ENCODE peak calls at places on chromosome X, in six cellular contexts. One of them, this sample, is unnamed.

GRCh38 chrX:23327104-23327503 is 7.5 kb upstream of the PTCHD1 start:
- DNase-seq in brain microvascular endothelial cell: no peak
- DNase-seq in gastrocnemius medialis: no peak
- DNase-seq in thyroid gland: no peak
- DNase-seq in tibial artery: no peak
- DNase-seq in HL-60: no peak
- DNase-seq in this sample: no peak

GRCh38 chrX:69607616-69608015 is 8.3 kb upstream of the EDA start:
- DNase-seq in brain microvascular endothelial cell: no peak
- DNase-seq in thyroid gland: no peak
- DNase-seq in tibial artery: no peak
- DNase-seq in HL-60: no peak
- DNase-seq in gastrocnemius medialis: no peak
- DNase-seq in this sample: no peak

GRCh38 chrX:9847071-9847470 is 60.8 kb downstream of the SHROOM2 start:
- DNase-seq in tibial artery: no peak
- DNase-seq in HL-60: no peak
- DNase-seq in brain microvascular endothelial cell: peak
- DNase-seq in thyroid gland: no peak
- DNase-seq in gastrocnemius medialis: no peak
- DNase-seq in this sample: no peak

GRCh38 chrX:10794203-10794630 is 173.8 kb upstream of the MID1 start:
- DNase-seq in tibial artery: no peak
- DNase-seq in brain microvascular endothelial cell: no peak
- DNase-seq in thyroid gland: no peak
- DNase-seq in HL-60: no peak
- DNase-seq in gastrocnemius medialis: no peak
- DNase-seq in this sample: no peak

GRCh38 chrX:110310000-110310790 is 7.7 kb downstream of the AMMECR1 start:
- DNase-seq in HL-60: no peak
- DNase-seq in gastrocnemius medialis: no peak
- DNase-seq in tibial artery: no peak
- DNase-seq in thyroid gland: no peak
- DNase-seq in brain microvascular endothelial cell: no peak
- DNase-seq in this sample: no peak

GRCh38 chrX:21996872-21997271 is 35.3 kb upstream of the PHEX start:
- DNase-seq in thyroid gland: no peak
- DNase-seq in HL-60: peak
- DNase-seq in gastrocnemius medialis: peak
- DNase-seq in brain microvascular endothelial cell: peak
- DNase-seq in tibial artery: no peak
- DNase-seq in this sample: no peak

GRCh38 chrX:117522725-117523700 is 593.6 kb downstream of the KLHL13 start:
- DNase-seq in tibial artery: no peak
- DNase-seq in gastrocnemius medialis: no peak
- DNase-seq in brain microvascular endothelial cell: no peak
- DNase-seq in thyroid gland: no peak
- DNase-seq in HL-60: no peak
- DNase-seq in this sample: no peak

GRCh38 chrX:22135171-22135711 is 103.1 kb downstream of the PHEX start:
- DNase-seq in HL-60: no peak
- DNase-seq in brain microvascular endothelial cell: peak
- DNase-seq in tibial artery: no peak
- DNase-seq in thyroid gland: peak
- DNase-seq in gastrocnemius medialis: no peak
- DNase-seq in this sample: peak

DNA sequence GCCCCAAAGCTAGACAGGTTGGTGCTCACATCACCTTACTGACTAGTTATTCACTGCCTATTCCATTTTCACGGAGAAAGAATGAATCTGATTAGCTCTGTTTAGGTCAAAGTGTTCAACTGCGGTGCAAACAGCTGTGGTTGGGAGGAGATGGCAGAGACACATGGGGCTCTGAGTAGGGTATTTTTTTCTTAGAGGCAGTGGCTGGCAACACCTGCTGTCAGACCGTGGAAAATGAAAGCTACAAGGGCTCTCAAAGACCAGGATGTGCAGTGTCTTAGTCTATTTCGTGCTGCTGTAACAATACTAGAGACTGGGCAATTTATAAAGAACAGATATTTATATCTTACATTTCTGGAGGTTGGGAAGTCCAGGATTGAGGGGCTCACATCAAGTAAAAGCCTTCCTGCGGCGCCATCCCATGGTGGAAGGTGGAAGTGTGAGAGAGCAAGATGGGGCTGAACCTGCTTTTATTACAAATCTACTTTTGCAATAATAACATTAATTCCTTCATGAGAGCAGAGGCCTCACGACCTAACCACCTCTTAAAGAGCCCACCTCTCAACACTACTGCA is 10.6 kb downstream of the NYX start:
- DNase-seq in thyroid gland: no peak
- DNase-seq in tibial artery: no peak
- DNase-seq in HL-60: no peak
- DNase-seq in brain microvascular endothelial cell: no peak
- DNase-seq in gastrocnemius medialis: no peak
- DNase-seq in this sample: no peak
- TF ChIP-seq CTCF in thyroid gland: no peak
- TF ChIP-seq CTCF in tibial artery: no peak
- TF ChIP-seq CTCF in HL-60: no peak
- TF ChIP-seq CTCF in brain microvascular endothelial cell: peak
- TF ChIP-seq CTCF in gastrocnemius medialis: no peak
- TF ChIP-seq CTCF in this sample: no peak

GRCh38 chrX:118528089-118528753 is 32.6 kb downstream of the DOCK11 start:
- DNase-seq in gastrocnemius medialis: no peak
- DNase-seq in tibial artery: no peak
- DNase-seq in HL-60: no peak
- DNase-seq in brain microvascular endothelial cell: no peak
- DNase-seq in thyroid gland: no peak
- DNase-seq in this sample: no peak
- H3K4me3 ChIP-seq in gastrocnemius medialis: no peak
- H3K4me3 ChIP-seq in tibial artery: no peak
- H3K4me3 ChIP-seq in HL-60: no peak
- H3K4me3 ChIP-seq in brain microvascular endothelial cell: no peak
- H3K4me3 ChIP-seq in thyroid gland: no peak
- H3K4me3 ChIP-seq in this sample: no peak

GRCh38 chrX:103151799-103152198 is 58.9 kb upstream of the NXF3 start:
- DNase-seq in tibial artery: no peak
- DNase-seq in gastrocnemius medialis: no peak
- DNase-seq in brain microvascular endothelial cell: no peak
- DNase-seq in thyroid gland: no peak
- DNase-seq in HL-60: no peak
- DNase-seq in this sample: no peak
- H3K27ac ChIP-seq in tibial artery: no peak
- H3K27ac ChIP-seq in gastrocnemius medialis: no peak
- H3K27ac ChIP-seq in brain microvascular endothelial cell: peak
- H3K27ac ChIP-seq in thyroid gland: no peak
- H3K27ac ChIP-seq in HL-60: peak
- H3K27ac ChIP-seq in this sample: no peak

DNA sequence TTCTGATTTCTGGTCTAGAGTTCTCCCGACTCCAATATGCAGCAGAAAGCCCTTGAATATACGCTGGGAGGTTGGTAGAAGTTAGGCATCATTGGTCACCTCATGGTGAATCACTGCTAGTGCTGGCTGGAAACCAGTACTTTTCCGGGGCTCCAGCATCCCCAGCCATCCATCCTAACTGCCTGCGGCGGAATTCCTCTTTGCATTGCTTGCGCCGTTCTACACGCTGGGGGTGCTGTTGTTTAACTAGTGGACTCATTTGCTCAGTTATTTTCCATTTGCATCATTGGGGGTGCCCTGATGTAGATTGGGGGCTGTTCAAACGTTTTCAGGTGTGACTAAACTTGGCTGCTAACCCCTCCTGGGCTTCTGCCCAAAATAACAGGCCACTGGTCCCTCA is 23.3 kb upstream of the GPR50 start:
- DNase-seq in brain microvascular endothelial cell: peak
- DNase-seq in gastrocnemius medialis: no peak
- DNase-seq in tibial artery: no peak
- DNase-seq in HL-60: no peak
- DNase-seq in thyroid gland: peak
- DNase-seq in this sample: no peak
- TF ChIP-seq CTCF in brain microvascular endothelial cell: peak
- TF ChIP-seq CTCF in gastrocnemius medialis: no peak
- TF ChIP-seq CTCF in tibial artery: no peak
- TF ChIP-seq CTCF in HL-60: no peak
- TF ChIP-seq CTCF in thyroid gland: no peak
- TF ChIP-seq CTCF in this sample: no peak

GRCh38 chrX:46758163-46758955 is 559 bp downstream of the SLC9A7 start:
- DNase-seq in HL-60: no peak
- DNase-seq in tibial artery: no peak
- DNase-seq in gastrocnemius medialis: no peak
- DNase-seq in brain microvascular endothelial cell: no peak
- DNase-seq in thyroid gland: peak
- DNase-seq in this sample: peak

GRCh38 chrX:46758956-46759644 is at the start of gene SLC9A7:
- DNase-seq in HL-60: peak
- DNase-seq in tibial artery: peak
- DNase-seq in brain microvascular endothelial cell: peak
- DNase-seq in thyroid gland: peak
- DNase-seq in gastrocnemius medialis: peak
- DNase-seq in this sample: peak

GRCh38 chrX:46757052-46757451 is 1.9 kb downstream of the SLC9A7 start:
- DNase-seq in thyroid gland: no peak
- DNase-seq in brain microvascular endothelial cell: no peak
- DNase-seq in HL-60: no peak
- DNase-seq in tibial artery: no peak
- DNase-seq in gastrocnemius medialis: no peak
- DNase-seq in this sample: no peak

GRCh38 chrX:46755656-46756055 is 3.3 kb downstream of the SLC9A7 start:
- DNase-seq in brain microvascular endothelial cell: no peak
- DNase-seq in thyroid gland: no peak
- DNase-seq in tibial artery: no peak
- DNase-seq in HL-60: peak
- DNase-seq in gastrocnemius medialis: no peak
- DNase-seq in this sample: no peak

DNA sequence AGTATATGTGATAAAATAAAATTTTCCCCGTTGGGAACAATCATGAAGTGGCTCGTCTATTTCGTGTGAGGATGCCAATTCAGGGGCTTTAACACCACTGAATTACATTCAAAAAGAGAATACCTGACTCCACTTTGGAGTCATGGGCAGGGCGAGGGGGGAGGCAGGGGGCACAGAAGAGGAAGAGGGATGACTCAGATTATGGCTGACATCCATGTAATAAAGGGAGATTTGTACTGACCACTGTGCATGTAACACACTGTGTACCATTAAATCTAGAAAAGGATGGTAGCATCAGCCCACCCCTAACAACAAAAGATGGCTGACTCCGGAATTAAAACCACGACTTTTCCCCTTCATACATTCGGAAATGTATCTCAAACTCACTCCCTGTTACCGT is 1.3 kb downstream of the SLC9A7 start:
- DNase-seq in tibial artery: no peak
- DNase-seq in thyroid gland: no peak
- DNase-seq in HL-60: no peak
- DNase-seq in brain microvascular endothelial cell: no peak
- DNase-seq in gastrocnemius medialis: no peak
- DNase-seq in this sample: no peak
- H3K4me3 ChIP-seq in tibial artery: no peak
- H3K4me3 ChIP-seq in thyroid gland: no peak
- H3K4me3 ChIP-seq in HL-60: peak
- H3K4me3 ChIP-seq in brain microvascular endothelial cell: peak
- H3K4me3 ChIP-seq in gastrocnemius medialis: no peak
- H3K4me3 ChIP-seq in this sample: no peak

DNA sequence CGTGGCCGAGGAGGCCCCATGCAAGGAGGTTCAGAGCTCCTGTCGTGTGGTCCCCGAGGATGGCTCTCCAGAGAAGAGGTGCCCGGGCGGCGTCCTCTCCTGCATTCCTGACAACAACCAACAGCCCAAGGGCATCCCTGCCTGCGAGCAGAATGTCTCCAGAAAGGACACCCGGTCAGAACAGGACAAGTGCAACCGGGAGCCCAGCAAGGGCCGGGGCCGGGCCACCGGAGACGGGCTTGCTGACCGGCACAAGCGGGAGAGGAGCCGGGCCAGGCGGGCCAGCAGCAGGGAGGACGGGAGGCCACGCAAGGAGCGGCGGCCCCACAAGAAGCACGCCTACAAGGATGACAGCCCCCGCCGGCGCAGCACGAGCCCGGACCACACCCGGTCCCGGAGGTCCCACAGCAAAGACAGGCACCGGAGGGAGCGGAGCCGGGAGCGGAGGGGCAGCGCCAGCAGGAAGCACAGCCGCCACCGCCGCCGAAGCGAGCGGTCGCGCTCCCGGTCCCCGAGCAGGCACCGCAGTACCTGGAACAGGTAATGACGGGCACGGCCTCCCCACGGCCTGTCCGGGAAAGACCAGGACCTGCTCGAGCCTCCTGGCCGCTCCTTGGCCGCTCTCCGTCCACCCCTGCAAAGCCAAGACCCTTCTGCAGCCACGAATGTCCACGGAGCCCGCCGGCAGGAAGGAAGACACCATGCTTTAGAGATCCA is 9.8 kb downstream of the AKAP17A start:
- DNase-seq in HL-60: no peak
- DNase-seq in brain microvascular endothelial cell: no peak
- DNase-seq in gastrocnemius medialis: no peak
- DNase-seq in thyroid gland: no peak
- DNase-seq in tibial artery: peak
- DNase-seq in this sample: peak
- H3K27ac ChIP-seq in HL-60: no peak
- H3K27ac ChIP-seq in brain microvascular endothelial cell: no peak
- H3K27ac ChIP-seq in gastrocnemius medialis: no peak
- H3K27ac ChIP-seq in thyroid gland: no peak
- H3K27ac ChIP-seq in tibial artery: no peak
- H3K27ac ChIP-seq in this sample: no peak

GRCh38 chrX:2874222-2875135 is 45.7 kb downstream of the GYG2 start:
- DNase-seq in tibial artery: no peak
- DNase-seq in HL-60: no peak
- DNase-seq in gastrocnemius medialis: no peak
- DNase-seq in thyroid gland: no peak
- DNase-seq in brain microvascular endothelial cell: no peak
- DNase-seq in this sample: no peak
- TF ChIP-seq CTCF in tibial artery: no peak
- TF ChIP-seq CTCF in HL-60: no peak
- TF ChIP-seq CTCF in gastrocnemius medialis: no peak
- TF ChIP-seq CTCF in thyroid gland: no peak
- TF ChIP-seq CTCF in brain microvascular endothelial cell: no peak
- TF ChIP-seq CTCF in this sample: no peak